ENCODE peak calls at places on chromosomes 16 and 17, in eight cellular contexts. V, A, W, Z, E, P, J and Q are unnamed samples.

GRCh38 chr17:53749178-53749577 is 73.5 kb upstream of the KIF2B start:
- DNase-seq in V (no peak), A (no peak), W (no peak), Z (no peak), E (no peak), P (no peak), J (no peak), Q (no peak)

GRCh38 chr16:50121278-50121677 is 31.8 kb upstream of the TENT4B start:
- DNase-seq in V (no peak), A (no peak), W (no peak), Z (no peak), E (no peak), P (no peak), J (no peak), Q (no peak)

GRCh38 chr16:25192096-25192495 is 24.7 kb upstream of the AQP8 start:
- DNase-seq in V (no peak), A (no peak), W (no peak), Z (no peak), E (no peak), P (no peak), J (no peak), Q (no peak)

GRCh38 chr16:4500283-4500682 is 24.1 kb downstream of the HMOX2 start:
- DNase-seq in V (peak), A (no peak), W (peak), Z (no peak), E (no peak), P (no peak), J (no peak), Q (no peak)

GRCh38 chr17:50196826-50197225 is 4.6 kb downstream of the COL1A1 start:
- DNase-seq in V (no peak), A (no peak), W (no peak), Z (no peak), E (no peak), P (no peak), J (no peak), Q (no peak)

GRCh38 chr17:66417300-66417719 is 114.9 kb downstream of the PRKCA start:
- DNase-seq in V (no peak), A (no peak), W (no peak), Z (no peak), E (no peak), P (no peak), J (no peak), Q (no peak)

GRCh38 chr17:2157081-2157480 is 102.2 kb downstream of the HIC1 start:
- DNase-seq in V (no peak), A (no peak), W (no peak), Z (no peak), E (no peak), P (no peak), J (no peak), Q (no peak)

GRCh38 chr16:626787-627457 is 3.9 kb upstream of the WFIKKN1 start:
- DNase-seq in V (no peak), A (no peak), W (peak), Z (no peak), E (no peak), P (no peak), J (peak), Q (peak)

GRCh38 chr16:68231384-68232136 is 4.4 kb downstream of the ESRP2 start:
- DNase-seq in V (no peak), A (no peak), W (no peak), Z (no peak), E (no peak), P (no peak), J (no peak), Q (no peak)

GRCh38 chr16:68090526-68090925 is 5.4 kb downstream of the NFATC3 start:
- DNase-seq in V (no peak), A (no peak), W (no peak), Z (no peak), E (no peak), P (no peak), J (no peak), Q (no peak)

GRCh38 chr16:27701381-27701780 is 151.4 kb downstream of the KATNIP start:
- DNase-seq in V (no peak), A (no peak), W (no peak), Z (no peak), E (no peak), P (no peak), J (no peak), Q (no peak)

GRCh38 chr17:80254396-80255241 is 6.0 kb upstream of the RNF213 start:
- DNase-seq in V (peak), A (peak), W (peak), Z (peak), E (no peak), P (no peak), J (no peak), Q (no peak)

GRCh38 chr17:67605259-67605912 is 112.3 kb upstream of the NOL11 start:
- DNase-seq in V (peak), A (no peak), W (no peak), Z (no peak), E (no peak), P (no peak), J (no peak), Q (peak)

GRCh38 chr17:79777166-79777843 is 643 bp upstream of the CBX2 start:
- DNase-seq in V (peak), A (no peak), W (peak), Z (peak), E (no peak), P (peak), J (no peak), Q (peak)

GRCh38 chr17:43714338-43715149 is 44.0 kb downstream of the SOST start:
- DNase-seq in V (no peak), A (no peak), W (no peak), Z (no peak), E (no peak), P (no peak), J (no peak), Q (no peak)

GRCh38 chr16:56576585-56577299 is 11.9 kb downstream of the MT4 start:
- DNase-seq in V (peak), A (peak), W (peak), Z (peak), E (no peak), P (peak), J (peak), Q (peak)

GRCh38 chr16:67860589-67861398 is 12.1 kb upstream of the EDC4 start:
- DNase-seq in V (no peak), A (no peak), W (no peak), Z (no peak), E (no peak), P (no peak), J (no peak), Q (no peak)

GRCh38 chr17:39150795-39151679 is at the start of gene PLXDC1:
- DNase-seq in V (no peak), A (no peak), W (no peak), Z (no peak), E (no peak), P (peak), J (no peak), Q (no peak)

GRCh38 chr17:81221371-81221841 is 1.4 kb downstream of the CEP131 start:
- DNase-seq in V (no peak), A (no peak), W (no peak), Z (no peak), E (no peak), P (peak), J (no peak), Q (no peak)

GRCh38 chr16:50644730-50645129 is 36.4 kb downstream of the SNX20 start:
- DNase-seq in V (peak), A (peak), W (no peak), Z (peak), E (no peak), P (no peak), J (no peak), Q (no peak)

GRCh38 chr16:9056061-9056460 is 35.4 kb upstream of the HAPSTR1 start:
- DNase-seq in V (no peak), A (no peak), W (no peak), Z (no peak), E (no peak), P (no peak), J (no peak), Q (no peak)

GRCh38 chr16:3183445-3184139 is 4.4 kb upstream of the OR1F1 start:
- DNase-seq in V (no peak), A (no peak), W (no peak), Z (no peak), E (no peak), P (no peak), J (no peak), Q (no peak)

GRCh38 chr17:17738901-17739300 is 57.6 kb downstream of the RAI1 start:
- DNase-seq in V (no peak), A (no peak), W (no peak), Z (peak), E (no peak), P (no peak), J (no peak), Q (no peak)

GRCh38 chr16:88691924-88692560 is 5.7 kb upstream of the SNAI3 start:
- DNase-seq in V (no peak), A (no peak), W (no peak), Z (peak), E (no peak), P (no peak), J (no peak), Q (no peak)

GRCh38 chr17:66733759-66734158 is 101.2 kb upstream of the CACNG5 start:
- DNase-seq in V (no peak), A (no peak), W (no peak), Z (no peak), E (no peak), P (no peak), J (no peak), Q (no peak)

GRCh38 chr16:11078812-11079459 is 134.6 kb downstream of the CLEC16A start:
- DNase-seq in V (no peak), A (peak), W (no peak), Z (peak), E (no peak), P (no peak), J (no peak), Q (peak)

GRCh38 chr17:29407856-29408255 is 17.7 kb downstream of the TAOK1 start:
- DNase-seq in V (no peak), A (no peak), W (no peak), Z (no peak), E (no peak), P (no peak), J (no peak), Q (no peak)

GRCh38 chr17:65799454-65799853 is 238.0 kb upstream of the AXIN2 start:
- DNase-seq in V (no peak), A (no peak), W (no peak), Z (no peak), E (no peak), P (no peak), J (no peak), Q (no peak)

GRCh38 chr17:20244671-20245070 is 222.7 kb downstream of the LGALS9B start:
- DNase-seq in V (no peak), A (no peak), W (no peak), Z (no peak), E (no peak), P (no peak), J (no peak), Q (no peak)

GRCh38 chr16:19429271-19429670 is 11.6 kb downstream of the TMC5 start:
- DNase-seq in V (peak), A (no peak), W (no peak), Z (no peak), E (no peak), P (no peak), J (no peak), Q (no peak)

GRCh38 chr16:7650446-7650845 is 317.8 kb downstream of the RBFOX1 start:
- DNase-seq in V (no peak), A (no peak), W (no peak), Z (no peak), E (no peak), P (no peak), J (no peak), Q (no peak)

GRCh38 chr17:79949646-79950292 is 85.9 kb downstream of the TBC1D16 start:
- DNase-seq in V (no peak), A (no peak), W (no peak), Z (no peak), E (no peak), P (peak), J (peak), Q (peak)

GRCh38 chr17:15247891-15248529 is 17.1 kb downstream of the PMP22 start:
- DNase-seq in V (no peak), A (no peak), W (peak), Z (no peak), E (peak), P (no peak), J (no peak), Q (no peak)

GRCh38 chr17:3647769-3648540 is 11.4 kb downstream of the CTNS start:
- DNase-seq in V (peak), A (peak), W (peak), Z (peak), E (no peak), P (peak), J (no peak), Q (no peak)

GRCh38 chr17:57948555-57949420 is 6.4 kb downstream of the CUEDC1 start:
- DNase-seq in V (no peak), A (no peak), W (peak), Z (no peak), E (no peak), P (no peak), J (no peak), Q (no peak)

GRCh38 chr17:76709077-76709950 is 1.5 kb downstream of the MXRA7 start:
- DNase-seq in V (peak), A (peak), W (no peak), Z (peak), E (peak), P (peak), J (peak), Q (peak)
- TF ChIP-seq POLR2A in V (no peak), A (peak), W (peak), Z (peak), E (no peak), P (no peak), J (no peak), Q (peak)

DNA sequence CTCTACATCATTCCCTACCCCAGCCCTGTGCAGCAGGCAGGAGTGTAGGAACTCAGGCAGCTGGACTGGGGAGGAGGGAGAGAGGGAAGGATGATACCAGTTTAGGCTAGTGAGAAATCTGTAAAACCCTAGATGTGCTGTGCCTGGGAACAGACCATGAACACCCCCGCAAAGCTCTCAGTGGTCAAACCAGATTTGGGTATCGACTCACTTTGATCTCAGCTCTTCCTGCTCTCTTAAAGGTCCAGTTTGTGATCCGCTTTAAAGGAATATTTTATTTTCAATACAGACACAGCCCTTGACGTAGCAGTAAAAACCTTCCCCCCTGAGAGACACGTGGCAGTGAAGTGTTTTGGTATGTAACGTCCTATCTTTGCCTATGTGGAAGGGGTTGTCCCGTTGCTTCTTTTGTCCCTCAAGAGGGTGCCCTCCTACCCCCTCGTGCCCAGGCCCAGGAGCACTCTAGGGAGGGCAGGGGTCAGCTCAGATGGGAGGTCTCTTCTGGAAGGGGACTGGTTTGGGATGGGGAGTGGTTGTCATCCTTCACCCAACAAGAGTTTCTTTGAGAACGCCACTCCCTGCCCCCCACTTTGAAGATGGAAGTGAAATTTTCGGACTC is 19.3 kb upstream of the TBX2 start:
- DNase-seq in V (no peak), A (no peak), W (no peak), Z (no peak), E (no peak), P (no peak), J (no peak), Q (no peak)
- TF ChIP-seq EP300 in V (no peak), A (no peak), W (no peak), Z (no peak), E (no peak), P (no peak), J (no peak), Q (no peak)

GRCh38 chr16:80931661-80931984 is 75.1 kb downstream of the CMC2 start:
- DNase-seq in V (no peak), A (no peak), W (no peak), Z (no peak), E (no peak), P (no peak), J (no peak), Q (no peak)
- H3K4me3 ChIP-seq in V (peak), A (peak), W (peak), Z (no peak), E (peak), P (peak), J (peak), Q (peak)

DNA sequence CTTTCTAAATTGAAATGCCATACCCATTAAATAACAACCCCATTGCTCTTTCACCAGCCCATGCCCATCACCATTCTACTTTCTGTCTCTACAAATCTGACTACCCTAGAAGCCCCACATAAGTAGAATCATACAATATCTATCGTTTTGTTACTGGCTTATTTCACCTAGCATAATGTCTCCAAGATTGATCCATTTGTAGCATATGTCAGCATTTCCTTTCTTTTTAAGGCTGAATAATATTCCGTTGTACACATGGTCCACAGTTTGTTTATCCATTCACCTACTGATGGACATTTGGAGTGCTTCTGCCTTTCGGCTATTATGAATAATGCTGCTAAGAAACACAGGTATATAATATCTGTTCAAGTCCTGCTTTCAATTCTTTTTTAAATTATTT is 393.1 kb upstream of the SOX9 start:
- DNase-seq in V (no peak), A (no peak), W (no peak), Z (no peak), E (no peak), P (no peak), J (no peak), Q (no peak)
- TF ChIP-seq POLR2A in V (no peak), A (no peak), W (no peak), Z (no peak), E (no peak), P (no peak), J (no peak), Q (no peak)

GRCh38 chr16:53457670-53458069 is 23.4 kb downstream of the RBL2 start:
- DNase-seq in V (no peak), A (no peak), W (no peak), Z (peak), E (no peak), P (no peak), J (no peak), Q (no peak)
- TF ChIP-seq EP300 in V (no peak), A (no peak), W (no peak), Z (no peak), E (no peak), P (no peak), J (no peak), Q (no peak)

DNA sequence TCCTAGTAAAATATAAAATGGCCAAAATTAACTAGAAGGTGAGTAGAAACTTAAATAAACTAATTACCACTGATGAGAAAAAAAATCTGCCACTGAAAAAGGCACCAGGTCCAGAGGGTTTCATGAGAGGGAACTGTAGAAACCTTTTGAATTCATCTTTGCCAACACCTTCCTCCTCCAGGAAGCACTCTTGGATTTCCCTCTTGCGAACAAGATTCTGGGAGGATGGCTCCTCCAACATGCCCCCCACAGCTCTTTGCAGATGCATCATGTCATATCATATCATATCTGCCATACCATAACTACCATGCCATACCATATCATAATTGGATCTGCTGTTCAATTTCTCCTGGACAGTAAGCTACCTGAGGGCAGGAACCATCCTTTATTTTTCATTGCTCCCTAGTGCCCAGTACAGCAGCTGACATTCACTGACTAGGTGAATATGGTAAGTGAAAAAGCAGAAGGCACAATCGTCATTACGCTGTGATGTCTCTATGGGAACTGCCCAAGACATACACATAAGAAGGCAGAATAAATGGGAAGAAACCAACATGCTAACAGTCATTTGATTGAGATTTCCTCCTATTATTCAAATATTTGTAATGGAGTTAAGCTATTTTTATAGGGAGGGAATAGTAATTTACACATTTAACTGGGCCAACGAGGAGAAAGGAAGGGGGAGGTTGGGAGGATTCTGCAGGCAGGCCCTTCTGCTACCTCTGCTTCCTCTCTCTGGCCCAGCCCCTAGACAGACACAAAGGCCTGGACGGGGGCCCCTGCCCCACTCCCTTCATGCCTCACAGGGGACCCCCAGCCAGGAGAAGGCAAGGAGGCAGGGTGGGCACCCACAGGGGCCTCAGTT is 110.1 kb upstream of the SMURF2 start:
- DNase-seq in V (no peak), A (no peak), W (no peak), Z (no peak), E (peak), P (no peak), J (peak), Q (no peak)
- H3K4me3 ChIP-seq in V (no peak), A (no peak), W (no peak), Z (no peak), E (no peak), P (no peak), J (no peak), Q (no peak)

DNA sequence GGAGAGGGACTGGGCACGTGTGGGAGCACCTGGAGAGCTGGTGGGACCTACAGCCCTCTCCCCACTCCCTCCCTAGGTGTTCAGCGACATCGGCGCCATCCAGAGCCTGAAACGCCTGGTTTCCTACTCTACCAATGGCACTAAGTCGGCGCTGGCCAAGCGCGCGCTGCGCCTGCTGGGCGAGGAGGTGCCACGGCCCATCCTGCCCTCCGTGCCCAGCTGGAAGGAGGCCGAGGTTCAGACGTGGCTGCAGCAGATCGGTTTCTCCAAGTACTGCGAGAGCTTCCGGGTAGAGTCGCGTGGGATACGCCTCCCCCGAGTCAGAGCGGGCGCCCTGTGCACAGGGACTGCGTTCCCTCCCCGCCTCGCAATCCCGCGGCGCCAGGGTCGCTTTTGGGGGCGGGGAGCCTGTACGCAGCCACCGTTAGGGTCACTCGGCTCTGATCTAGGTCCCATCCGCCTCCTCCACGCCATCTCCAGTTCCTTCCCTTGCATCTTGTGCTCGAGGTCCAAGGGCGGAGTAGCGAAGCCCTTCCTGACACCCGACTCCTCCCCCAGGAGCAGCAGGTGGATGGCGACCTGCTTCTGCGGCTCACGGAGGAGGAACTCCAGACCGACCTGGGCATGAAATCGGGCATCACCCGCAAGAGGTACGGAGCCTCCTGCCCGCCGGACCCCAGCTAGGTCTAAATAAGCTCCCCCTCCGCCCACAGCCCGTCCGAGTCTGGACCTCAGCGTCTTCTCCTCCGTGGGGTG is 13.0 kb downstream of the SARM1 start:
- DNase-seq in V (peak), A (peak), W (no peak), Z (peak), E (no peak), P (peak), J (peak), Q (no peak)
- TF ChIP-seq POLR2A in V (peak), A (no peak), W (no peak), Z (peak), E (no peak), P (no peak), J (no peak), Q (no peak)